ENCODE peak calls at places on chromosomes 13 and 19, in four cellular contexts. L, T, G and N are unnamed samples.

GRCh38 chr19:34018546-34018945 is 153.8 kb upstream of the LSM14A start:
- DNase-seq in L (no peak), G (no peak), T (no peak), N (no peak)

GRCh38 chr19:10805758-10806247 is 30.2 kb downstream of the TMED1 start:
- DNase-seq in T (no peak), L (no peak), G (no peak), N (no peak)

GRCh38 chr19:15631817-15632216 is 8.9 kb upstream of the CYP4F3 start:
- DNase-seq in T (no peak), L (no peak), G (peak; percentile 28), N (peak; percentile 36)

GRCh38 chr19:14467816-14468215 is 7.3 kb downstream of the PTGER1 start:
- DNase-seq in G (no peak), L (no peak), T (no peak), N (no peak)

GRCh38 chr19:18109363-18109730 is 11.8 kb downstream of the MAST3 start:
- DNase-seq in T (no peak), G (no peak), L (peak; percentile 27), N (peak; percentile 83)

GRCh38 chr19:17993076-17993813 is 14.7 kb upstream of the ARRDC2 start:
- DNase-seq in T (no peak), G (no peak), L (no peak), N (no peak)

GRCh38 chr19:55227241-55228014 is 1.1 kb downstream of the TMEM86B start:
- DNase-seq in G (no peak), T (no peak), L (no peak), N (no peak)

GRCh38 chr19:18453269-18454024 is 15.5 kb upstream of the ISYNA1 start:
- DNase-seq in T (no peak), G (no peak), L (no peak), N (no peak)

GRCh38 chr13:96422002-96422401 is 332.1 kb downstream of the HS6ST3 start:
- DNase-seq in T (no peak), L (no peak), G (no peak), N (no peak)

GRCh38 chr19:5337886-5338595 is 2.6 kb downstream of the PTPRS start:
- DNase-seq in L (no peak), T (no peak), G (no peak), N (no peak)

GRCh38 chr19:55690769-55691545 is 15.9 kb downstream of the EPN1 start:
- DNase-seq in G (no peak), L (no peak), T (no peak), N (no peak)

GRCh38 chr13:21934309-21934708 is 263.4 kb downstream of the FGF9 start:
- DNase-seq in G (no peak), T (no peak), L (no peak), N (no peak)

GRCh38 chr13:64471916-64472315 is 2758.2 kb downstream of the PCDH9 start:
- DNase-seq in T (no peak), L (no peak), G (peak; percentile 37), N (no peak)

GRCh38 chr13:80251403-80251802 is 89.5 kb downstream of the SPRY2 start:
- DNase-seq in G (peak; percentile 11), T (no peak), L (no peak), N (peak; percentile 26)

GRCh38 chr19:15180451-15181390 is 20.1 kb downstream of the NOTCH3 start:
- DNase-seq in L (peak; percentile 71), G (peak; percentile 80), T (peak; percentile 70), N (peak; percentile 86)

GRCh38 chr19:17836530-17836929 is 11.3 kb downstream of the JAK3 start:
- DNase-seq in L (no peak), T (no peak), G (no peak), N (no peak)

GRCh38 chr13:36736119-36736726 is 62.4 kb downstream of the SERTM1 start:
- DNase-seq in T (peak; percentile 45), L (peak; percentile 58), G (peak; percentile 74), N (peak; percentile 41)

GRCh38 chr19:36604656-36605100 is 435 bp upstream of the ZNF382 start:
- DNase-seq in T (peak; percentile 44), L (peak; percentile 74), G (peak; percentile 24), N (peak; percentile 24)

GRCh38 chr13:95020298-95020987 is 280.8 kb downstream of the ABCC4 start:
- DNase-seq in T (no peak), L (no peak), G (no peak), N (no peak)

GRCh38 chr19:37635076-37636056 is 19.9 kb downstream of the ZFP30 start:
- DNase-seq in L (no peak), G (peak; percentile 35), T (no peak), N (no peak)

GRCh38 chr13:98370806-98371553 is 193.9 kb upstream of the RNF113B start:
- DNase-seq in L (peak; percentile 74), G (no peak), T (peak; percentile 69), N (no peak)

GRCh38 chr13:28252547-28252946 is 114.2 kb downstream of the PAN3 start:
- DNase-seq in L (no peak), G (no peak), T (no peak), N (no peak)

GRCh38 chr13:21638319-21639282 is 32.3 kb upstream of the FGF9 start:
- DNase-seq in G (peak; percentile 49), L (peak; percentile 18), T (no peak), N (peak; percentile 49)

GRCh38 chr19:43290568-43291359 is 21.4 kb upstream of the PSG9 start:
- DNase-seq in L (no peak), G (peak; percentile 32), T (no peak), N (no peak)

GRCh38 chr13:48412100-48412556 is 785 bp downstream of the LPAR6 start:
- DNase-seq in L (no peak), G (peak; percentile 22), T (no peak), N (peak; percentile 41)

GRCh38 chr19:55146648-55147218 is 2.3 kb downstream of the TNNT1 start:
- DNase-seq in T (no peak), G (peak; percentile 96), L (no peak), N (no peak)

GRCh38 chr19:45110811-45111210 is 17.8 kb downstream of the PPP1R37 start:
- DNase-seq in L (no peak), T (no peak), G (no peak), N (no peak)

GRCh38 chr19:21698215-21698614 is 69.2 kb downstream of the ZNF100 start:
- DNase-seq in L (peak; percentile 46), T (no peak), G (peak; percentile 74), N (peak; percentile 1)

GRCh38 chr13:48412881-48413351 is at the start of gene LPAR6:
- DNase-seq in G (peak; percentile 35), T (no peak), L (peak; percentile 34), N (peak; percentile 62)

GRCh38 chr19:43504426-43505185 is at the start of gene PHLDB3:
- DNase-seq in G (peak; percentile 65), T (peak; percentile 50), L (peak; percentile 54), N (peak; percentile 61)

GRCh38 chr13:71638728-71639127 is 228.3 kb downstream of the DACH1 start:
- DNase-seq in T (no peak), G (no peak), L (no peak), N (no peak)

GRCh38 chr13:51453959-51454703 is 1.3 kb upstream of the INTS6 start:
- DNase-seq in G (peak; percentile 53), L (peak; percentile 55), T (no peak), N (peak; percentile 41)

GRCh38 chr13:114211446-114211845 is 23.3 kb upstream of the CDC16 start:
- DNase-seq in G (no peak), T (no peak), L (no peak), N (no peak)

GRCh38 chr13:45872574-45872973 is 21.0 kb upstream of the SIAH3 start:
- DNase-seq in T (no peak), G (no peak), L (no peak), N (no peak)

GRCh38 chr13:63184693-63185092 is 1769.0 kb upstream of the PCDH20 start:
- DNase-seq in L (no peak), T (no peak), G (peak; percentile 84), N (no peak)

GRCh38 chr13:37884026-37884425 is 14.5 kb upstream of the TRPC4 start:
- DNase-seq in G (no peak), T (no peak), L (no peak), N (no peak)

GRCh38 chr13:37886879-37887278 is 17.3 kb upstream of the TRPC4 start:
- DNase-seq in T (no peak), G (no peak), L (no peak), N (peak; percentile 86)

GRCh38 chr13:37884674-37885073 is 15.1 kb upstream of the TRPC4 start:
- DNase-seq in L (no peak), T (no peak), G (no peak), N (no peak)

GRCh38 chr13:37889811-37890210 is 20.2 kb upstream of the TRPC4 start:
- DNase-seq in G (no peak), T (no peak), L (no peak), N (no peak)

DNA sequence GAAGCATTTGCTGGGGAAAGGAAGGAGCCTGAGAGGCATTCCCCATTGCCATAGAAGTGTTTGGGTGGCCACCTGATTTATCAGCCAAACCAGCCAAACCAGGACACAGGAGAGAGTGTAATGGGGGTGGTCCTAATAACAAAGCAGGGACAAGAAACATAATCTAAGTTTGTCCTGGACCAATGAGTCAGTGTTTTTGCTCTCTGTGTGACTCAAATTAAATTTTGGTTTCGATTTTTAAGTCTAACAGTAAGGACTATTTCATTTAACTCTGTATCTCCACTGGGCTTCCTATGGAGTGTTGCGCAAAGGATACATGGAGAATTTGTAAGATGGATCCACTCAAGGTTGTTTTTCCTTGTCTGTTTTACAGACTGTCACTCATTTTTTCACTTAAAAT is 19.5 kb upstream of the TRPC4 start:
- DNase-seq in G (no peak), L (no peak), T (no peak), N (peak; percentile 6)
- H3K27ac ChIP-seq in G (no peak overlapping the region), L (no peak overlapping the region), T (no peak overlapping the region), N (no peak overlapping the region)

GRCh38 chr19:30090963-30091362 is 148.9 kb downstream of the URI1 start:
- DNase-seq in T (no peak), G (no peak), L (no peak), N (no peak)
- H3K4me3 ChIP-seq in T (no peak overlapping the region), G (no peak overlapping the region), L (no peak overlapping the region), N (no peak overlapping the region)

GRCh38 chr13:111316161-111316730 is 4.2 kb upstream of the TEX29 start:
- DNase-seq in G (no peak), T (no peak), L (no peak), N (no peak)

GRCh38 chr13:111317042-111317550 is 3.3 kb upstream of the TEX29 start:
- DNase-seq in T (no peak), G (no peak), L (no peak), N (no peak)

GRCh38 chr13:111313911-111314425 is 6.5 kb upstream of the TEX29 start:
- DNase-seq in L (no peak), T (no peak), G (no peak), N (no peak)

GRCh38 chr13:111314852-111315251 is 5.6 kb upstream of the TEX29 start:
- DNase-seq in G (no peak), T (no peak), L (no peak), N (no peak)

GRCh38 chr13:111315347-111315995 is 5.0 kb upstream of the TEX29 start:
- DNase-seq in T (no peak), L (no peak), G (no peak), N (no peak)
- H3K27me3 ChIP-seq in T (no peaks in the 10 kb centered on the region), L (no peaks in the 10 kb centered on the region), G (no peaks in the 10 kb centered on the region), N (no peaks in the 10 kb centered on the region)

GRCh38 chr13:43284162-43284561 is 260.8 kb downstream of the DNAJC15 start:
- DNase-seq in T (no peak), L (no peak), G (no peak), N (no peak)
- H3K27ac ChIP-seq in T (no peak overlapping the region), L (no peak overlapping the region), G (no peak overlapping the region), N (no peak overlapping the region)

GRCh38 chr19:50362656-50363424 is 2.6 kb downstream of the NAPSA start:
- DNase-seq in G (no peak), T (no peak), L (no peak), N (no peak)
- H3K4me3 ChIP-seq in G (no peak overlapping the region), T (no peak overlapping the region), L (no peak overlapping the region), N (no peak overlapping the region)